ENCODE peak calls at places on chromosomes 4 and X, in five cellular contexts. D is left ventricle myocardium inferior, E is choroid plexus epithelial cell, B is endodermal cell, J is fibroblast of the aortic adventitia. H is an unnamed sample.
A peak's percentile ranks its signal among the peaks of the same experiment; 100 is the strongest.

GRCh38 chrX:30888526-30889146 is 418 bp downstream of the TAB3 start:
- DNase-seq in D (no peak), E (peak; percentile 26), B (peak; percentile 60), J (peak; percentile 11), H (no peak)

GRCh38 chrX:133444952-133445831 is 29.9 kb upstream of the GPC4 start:
- DNase-seq in D (no peak), E (no peak), B (peak; percentile 83), J (no peak), H (no peak)

GRCh38 chr4:150283689-150284088 is 205.4 kb downstream of the DCLK2 start:
- DNase-seq in D (no peak), E (peak; percentile 98), B (no peak), J (peak; percentile 95), H (peak; percentile 93)

GRCh38 chr4:145931403-145931802 is 7.2 kb downstream of the ZNF827 start:
- DNase-seq in D (no peak), E (no peak), B (no peak), J (no peak), H (no peak)

GRCh38 chr4:5357863-5358262 is 306.6 kb downstream of the STK32B start:
- DNase-seq in D (no peak), E (no peak), B (no peak), J (peak; percentile 2), H (no peak)

GRCh38 chrX:17456526-17456925 is 81.5 kb downstream of the NHS start:
- DNase-seq in D (no peak), E (no peak), B (peak; percentile 48), J (no peak), H (no peak)

GRCh38 chr4:1043658-1044468 is 32.4 kb downstream of the FGFRL1 start:
- DNase-seq in D (peak; percentile 82), E (peak; percentile 99), B (peak; percentile 94), J (peak; percentile 99), H (peak; percentile 97)

GRCh38 chr4:94561249-94562024 is 109.7 kb downstream of the PDLIM5 start:
- DNase-seq in D (no peak), E (peak; percentile 86), B (no peak), J (peak; percentile 84), H (peak; percentile 84)

GRCh38 chrX:40145670-40146470 is 48.1 kb upstream of the BCOR start:
- DNase-seq in D (no peak), E (no peak), B (peak; percentile 68), J (no peak), H (no peak)

GRCh38 chrX:24147165-24147564 is 2.4 kb upstream of the ZFX start:
- DNase-seq in D (no peak), E (no peak), B (no peak), J (no peak), H (no peak)

GRCh38 chr4:183098080-183098722 is 856 bp upstream of the WWC2 start:
- DNase-seq in D (peak; percentile 65), E (peak; percentile 59), B (no peak), J (peak; percentile 40), H (peak; percentile 51)

GRCh38 chrX:107713205-107714195 is 62.1 kb downstream of the TSC22D3 start:
- DNase-seq in D (no peak), E (peak; percentile 36), B (peak; percentile 33), J (no peak), H (no peak)

GRCh38 chr4:147309434-147309833 is 171.5 kb upstream of the EDNRA start:
- DNase-seq in D (no peak), E (peak; percentile 47), B (no peak), J (no peak), H (peak; percentile 18)

GRCh38 chr4:36168127-36168898 is 76.0 kb downstream of the ARAP2 start:
- DNase-seq in D (no peak), E (peak; percentile 14), B (no peak), J (no peak), H (no peak)

GRCh38 chrX:23317799-23318724 is 16.6 kb upstream of the PTCHD1 start:
- DNase-seq in D (no peak), E (peak; percentile 13), B (peak; percentile 88), J (peak; percentile 6), H (no peak)

GRCh38 chrX:50152421-50152820 is 48.4 kb downstream of the AKAP4 start:
- DNase-seq in D (no peak), E (no peak), B (no peak), J (peak; percentile 0), H (no peak)

GRCh38 chr4:519885-520595 is 21.0 kb downstream of the PIGG start:
- DNase-seq in D (no peak), E (no peak), B (no peak), J (no peak), H (no peak)

GRCh38 chr4:740656-741282 is 35.1 kb downstream of the PCGF3 start:
- DNase-seq in D (no peak), E (no peak), B (no peak), J (no peak), H (no peak)

GRCh38 chr4:22848332-22848731 is 155.6 kb downstream of the GBA3 start:
- DNase-seq in D (no peak), E (no peak), B (no peak), J (no peak), H (no peak)

GRCh38 chrX:76253432-76253831 is 80.6 kb downstream of the PBDC1 start:
- DNase-seq in D (no peak), E (peak; percentile 72), B (peak; percentile 73), J (peak; percentile 59), H (peak; percentile 58)

GRCh38 chrX:142084611-142085010 is 120.5 kb downstream of the MAGEC2 start:
- DNase-seq in D (no peak), E (peak; percentile 9), B (no peak), J (no peak), H (peak; percentile 37)

GRCh38 chrX:142089193-142089592 is 115.9 kb downstream of the MAGEC2 start:
- DNase-seq in D (no peak), E (peak; percentile 40), B (no peak), J (peak; percentile 4), H (peak; percentile 13)
- TF ChIP-seq CTCF in D (peak; percentile 24), E (peak; percentile 51), B (peak; percentile 68), J (peak; percentile 20), H (peak; percentile 37)

GRCh38 chr4:70873216-70873615 is 29.0 kb upstream of the MOB1B start:
- DNase-seq in D (no peak), E (no peak), B (no peak), J (no peak), H (no peak)

GRCh38 chr4:70868778-70869177 is 29.1 kb upstream of the GRSF1 start:
- DNase-seq in D (no peak), E (no peak), B (peak; percentile 58), J (no peak), H (no peak)

GRCh38 chr4:70877539-70877938 is 24.6 kb upstream of the MOB1B start:
- DNase-seq in D (no peak), E (no peak), B (no peak), J (no peak), H (no peak)

GRCh38 chr4:70874268-70875156 is 27.7 kb upstream of the MOB1B start:
- DNase-seq in D (no peak), E (no peak), B (no peak), J (no peak), H (no peak)
- H3K4me3 ChIP-seq in D (no peak overlapping the region), E (no peak overlapping the region), B (no peak overlapping the region), J (no peak overlapping the region), H (no peak overlapping the region)

GRCh38 chr4:90415116-90415515 is 287.9 kb downstream of the CCSER1 start:
- DNase-seq in D (no peak), E (no peak), B (no peak), J (no peak), H (no peak)

DNA sequence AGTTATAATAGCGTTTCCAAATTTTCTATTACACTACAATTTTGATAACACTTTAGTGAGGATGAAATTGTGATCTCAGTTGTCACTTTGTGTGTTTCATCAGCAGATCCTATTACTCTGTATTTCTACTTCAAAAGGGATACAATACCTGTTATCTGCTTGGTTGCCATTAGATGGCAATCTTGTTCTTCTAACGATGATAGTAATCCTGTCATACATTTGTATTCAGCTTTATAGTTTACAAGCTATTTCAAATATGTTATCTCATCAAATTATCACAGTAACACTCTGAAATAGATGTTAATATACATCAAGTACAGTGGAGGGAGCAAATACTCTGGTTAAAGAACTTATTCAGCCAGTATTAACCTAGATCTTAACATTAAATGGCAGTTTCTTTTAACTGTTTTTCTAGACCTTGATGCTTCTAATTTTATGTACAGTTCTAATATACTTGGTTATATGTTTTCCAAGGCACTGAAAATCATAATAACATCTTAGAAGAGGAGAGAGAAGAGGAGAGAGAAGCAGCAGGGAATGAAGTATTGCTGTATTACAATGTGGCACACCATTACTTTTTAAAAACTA is 292.0 kb downstream of the CCSER1 start:
- DNase-seq in D (no peak), E (peak; percentile 65), B (no peak), J (peak; percentile 45), H (peak; percentile 16)
- TF ChIP-seq CTCF in D (peak; percentile 55), E (peak; percentile 62), B (peak; percentile 86), J (peak; percentile 42), H (peak; percentile 45)

GRCh38 chrX:72573158-72573511 is 492 bp upstream of the HDAC8 start:
- DNase-seq in D (no peak), E (no peak), B (no peak), J (no peak), H (no peak)
- H3K4me3 ChIP-seq in D (peak overlapping the region; percentile 73), E (peak overlapping the region; percentile 48), B (peak overlapping the region; percentile 96), J (peak overlapping the region; percentile 33), H (peak overlapping the region; percentile 79)

DNA sequence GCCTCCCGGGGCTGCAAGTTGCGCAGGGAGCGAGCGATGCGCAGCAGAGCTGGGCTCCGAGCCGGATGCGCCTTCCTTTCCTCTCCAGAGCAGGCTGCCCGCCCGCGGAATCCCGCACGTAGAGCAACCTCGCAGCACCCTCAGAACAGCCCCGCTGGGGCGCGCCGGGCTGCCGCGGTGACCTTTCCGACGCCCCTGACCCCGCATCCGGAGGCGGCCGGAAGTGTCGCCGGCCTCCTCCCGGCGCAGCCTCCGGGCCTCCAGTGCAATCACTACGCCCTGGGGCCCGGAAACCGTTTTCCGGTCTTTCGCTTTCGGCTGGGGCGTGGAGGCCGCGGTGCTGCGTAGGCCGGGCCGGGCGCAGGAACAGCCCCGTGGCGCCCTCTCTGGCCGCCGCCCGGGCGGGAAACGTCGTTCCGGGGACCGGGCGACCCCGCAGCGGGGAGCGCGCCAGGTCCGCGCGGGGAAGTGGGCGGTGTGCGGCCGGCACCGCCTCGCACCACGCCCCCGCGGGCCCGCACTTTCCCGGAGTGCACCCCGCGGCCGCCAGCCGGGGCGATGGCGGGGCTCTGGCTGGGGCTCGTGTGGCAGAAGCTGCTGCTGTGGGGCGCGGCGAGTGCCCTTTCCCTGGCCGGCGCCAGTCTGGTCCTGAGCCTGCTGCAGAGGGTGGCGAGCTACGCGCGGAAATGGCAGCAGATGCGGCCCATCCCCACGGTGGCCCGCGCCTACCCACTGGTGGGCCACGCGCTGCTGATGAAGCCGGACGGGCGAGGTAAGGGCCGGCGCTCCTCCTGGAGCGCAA is at the start of gene CYP4V2:
- DNase-seq in D (peak; percentile 86), E (peak; percentile 76), B (peak; percentile 88), J (peak; percentile 76), H (peak; percentile 86)
- TF ChIP-seq CTCF in D (peak; percentile 60), E (peak; percentile 4), B (peak; percentile 64), J (peak; percentile 19), H (no peak)

DNA sequence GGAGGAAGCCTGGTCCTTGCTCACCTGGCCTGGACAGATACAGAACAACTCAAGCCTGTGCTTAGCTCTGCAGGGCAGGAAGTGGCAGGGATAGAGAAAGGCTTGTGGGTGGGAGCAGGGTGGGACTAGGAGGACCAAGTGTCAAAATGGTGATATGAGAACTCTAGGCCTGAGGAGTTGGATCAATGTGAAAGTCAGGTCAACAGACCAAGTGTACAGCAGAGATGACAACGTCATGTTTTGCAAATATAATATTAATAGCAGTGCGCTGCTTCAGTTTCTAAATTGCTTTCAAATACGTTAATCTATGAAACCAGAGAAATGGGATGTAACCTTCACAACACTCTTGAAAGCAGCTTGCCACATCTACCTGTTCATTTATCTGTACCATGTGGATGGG is 114.2 kb upstream of the MAP3K15 start:
- DNase-seq in D (no peak), E (no peak), B (no peak), J (no peak), H (no peak)
- H3K4me3 ChIP-seq in D (no peak overlapping the region), E (no peak overlapping the region), B (no peak overlapping the region), J (no peak overlapping the region), H (no peak overlapping the region)